ENCODE peak calls at places on chromosomes 7 and 10, in seven cellular contexts. L, K, I, C, J, N and Q are unnamed samples.

GRCh38 chr7:140298213-140298612 is 100.1 kb downstream of the SLC37A3 start:
- DNase-seq in K (no peak), J (no peak), N (no peak), I (no peak), C (no peak), L (no peak), Q (no peak)

GRCh38 chr10:99768430-99769011 is 13.9 kb upstream of the ABCC2 start:
- DNase-seq in I (no peak), N (no peak), J (no peak), L (no peak), C (no peak), K (no peak), Q (no peak)

GRCh38 chr7:7765422-7765821 is 47.0 kb upstream of the RPA3 start:
- DNase-seq in C (no peak), K (no peak), L (no peak), J (no peak), I (no peak), N (no peak), Q (no peak)

GRCh38 chr7:130841416-130841815 is 107.4 kb upstream of the KLF14 start:
- DNase-seq in L (no peak), J (no peak), C (no peak), I (no peak), N (no peak), K (no peak), Q (no peak)

GRCh38 chr10:128631801-128632241 is 505.6 kb upstream of the MKI67 start:
- DNase-seq in C (peak; percentile 22), J (no peak), L (no peak), N (no peak), K (no peak), I (peak; percentile 35), Q (no peak)

GRCh38 chr7:90966346-90966745 is 297.9 kb upstream of the FZD1 start:
- DNase-seq in N (no peak), K (no peak), J (no peak), I (no peak), C (no peak), L (no peak), Q (no peak)

GRCh38 chr10:114694735-114695134 is 36.7 kb upstream of the ABLIM1 start:
- DNase-seq in C (no peak), N (peak; percentile 12), K (peak; percentile 22), L (no peak), I (peak; percentile 61), J (peak; percentile 12), Q (peak; percentile 17)

GRCh38 chr10:6176691-6177231 is 26.0 kb upstream of the PFKFB3 start:
- DNase-seq in I (no peak), C (no peak), K (no peak), L (no peak), N (no peak), J (no peak), Q (no peak)

GRCh38 chr10:124722812-124723783 is 21.1 kb downstream of the FAM53B start:
- DNase-seq in L (no peak), N (no peak), C (no peak), J (peak; percentile 52), I (no peak), K (peak; percentile 69), Q (no peak)

GRCh38 chr7:148695953-148696352 is 2.8 kb upstream of the CUL1 start:
- DNase-seq in K (no peak), J (no peak), L (no peak), N (no peak), I (no peak), C (no peak), Q (no peak)